ENCODE peak calls at places on chromosomes 1 and 21, in nine cellular contexts. V is IMR-90; L is GM13976; F is non-pigmented ciliary epithelial cell; T is caudate nucleus; K is ELF-1; Q is CD4-positive, CD25-positive, alpha-beta regulatory T cell; N is stimulated activated CD8-positive, alpha-beta memory T cell treated with anti-CD3 and anti-CD28 coated beads, Interleukin-2, amount 100 ng/mL, for 48 hours; R is activated CD4-positive, CD25-positive, alpha-beta regulatory T cell. W is an unnamed sample.

GRCh38 chr1:240976685-240977084 is 364.7 kb upstream of the GREM2 start:
- DNase-seq in R (no peak), K (no peak), T (no peak), N (no peak), Q (no peak), F (no peak), V (no peak), L (no peak), W (no peak)

GRCh38 chr1:228171221-228171891 is 5.8 kb downstream of the IBA57 start:
- DNase-seq in K (no peak), N (no peak), T (no peak), V (no peak), Q (no peak), F (no peak), R (no peak), L (no peak), W (no peak)

GRCh38 chr21:36310016-36310415 is 10.0 kb upstream of the MORC3 start:
- DNase-seq in K (no peak), R (no peak), F (no peak), T (no peak), V (no peak), Q (no peak), L (peak; percentile 65), N (peak; percentile 32), W (no peak)

GRCh38 chr21:43196789-43197188 is 28.0 kb downstream of the CRYAA start:
- DNase-seq in N (no peak), Q (no peak), L (no peak), F (no peak), R (no peak), V (no peak), K (peak; percentile 76), T (no peak), W (no peak)

GRCh38 chr1:247328311-247328710 is 3.4 kb downstream of the ZNF496 start:
- DNase-seq in F (no peak), V (no peak), L (no peak), N (no peak), K (no peak), T (no peak), Q (no peak), R (no peak), W (no peak)

GRCh38 chr1:22412932-22413727 is 38.5 kb upstream of the ZBTB40 start:
- DNase-seq in T (no peak), R (no peak), Q (no peak), N (no peak), L (no peak), F (no peak), V (peak; percentile 17), K (peak; percentile 42), W (no peak)

GRCh38 chr21:14548751-14549150 is 2.6 kb upstream of the SAMSN1 start:
- DNase-seq in T (no peak), N (no peak), Q (no peak), F (no peak), R (no peak), L (no peak), V (no peak), K (no peak), W (no peak)

GRCh38 chr1:63987014-63987630 is 213.3 kb downstream of the ROR1 start:
- DNase-seq in L (no peak), R (no peak), F (peak; percentile 60), K (no peak), T (no peak), Q (no peak), N (no peak), V (peak; percentile 51), W (no peak)

W was measured in mesothelial cell of epicardium.